ENCODE peak calls at places on chromosomes 16 and 17, in four cellular contexts. V is HepG2, E is K562, N is GM12878. B is an unnamed sample.

GRCh38 chr16:49608801-49609200 is 235.2 kb downstream of the C16orf78 start:
- DNase-seq in V (peak; percentile 39), N (no peak), E (no peak), B (no peak)

GRCh38 chr17:44786551-44787081 is 27.8 kb downstream of the ADAM11 start:
- DNase-seq in E (no peak), N (no peak), V (no peak), B (no peak)

GRCh38 chr17:62100050-62100449 is 35.0 kb upstream of the MED13 start:
- DNase-seq in N (no peak), E (no peak), V (no peak), B (no peak)

GRCh38 chr17:68427575-68427974 is 29.7 kb downstream of the WIPI1 start:
- DNase-seq in E (no peak), N (no peak), V (no peak), B (no peak)

GRCh38 chr16:75341934-75342811 is 90.7 kb upstream of the BCAR1 start:
- DNase-seq in V (no peak), E (no peak), N (no peak), B (no peak)

GRCh38 chr16:4692460-4693295 is 684 bp upstream of the NUDT16L1 start:
- DNase-seq in E (peak; percentile 48), N (no peak), V (no peak), B (no peak)

GRCh38 chr17:46842835-46843234 is 8.5 kb upstream of the WNT9B start:
- DNase-seq in N (no peak), E (peak; percentile 69), V (no peak), B (no peak)

GRCh38 chr17:80086616-80087015 is 14.8 kb upstream of the GAA start:
- DNase-seq in N (no peak), E (no peak), V (no peak), B (no peak)

GRCh38 chr16:28863929-28864886 is 565 bp downstream of the SH2B1 start:
- DNase-seq in V (no peak), E (peak; percentile 84), N (no peak), B (no peak)

GRCh38 chr17:27106982-27107360 is 186.9 kb upstream of the WSB1 start:
- DNase-seq in E (no peak), V (no peak), N (no peak), B (no peak)

GRCh38 chr17:45332989-45333701 is 16.3 kb upstream of the MAP3K14 start:
- DNase-seq in N (no peak), E (peak; percentile 77), V (no peak), B (no peak)

GRCh38 chr17:63364944-63365343 is 81.2 kb downstream of the CYB561 start:
- DNase-seq in V (no peak), E (no peak), N (no peak), B (no peak)

GRCh38 chr16:49492090-49492801 is 118.6 kb downstream of the C16orf78 start:
- DNase-seq in E (peak; percentile 87), V (no peak), N (no peak), B (peak; percentile 15)

GRCh38 chr16:53465606-53466290 is 31.5 kb downstream of the RBL2 start:
- DNase-seq in E (no peak), N (no peak), V (no peak), B (peak; percentile 44)

GRCh38 chr16:48613061-48613957 is 3.3 kb upstream of the N4BP1 start:
- DNase-seq in E (no peak), N (no peak), V (peak; percentile 76), B (no peak)

GRCh38 chr17:77644981-77645380 is 313.5 kb upstream of the TNRC6C start:
- DNase-seq in N (no peak), E (no peak), V (no peak), B (no peak)

GRCh38 chr17:66203274-66204015 is 11.5 kb upstream of the CEP112 start:
- DNase-seq in V (peak; percentile 35), E (no peak), N (no peak), B (no peak)

GRCh38 chr17:50817142-50817751 is 18.1 kb upstream of the WFIKKN2 start:
- DNase-seq in N (no peak), E (peak; percentile 84), V (no peak), B (peak; percentile 43)

GRCh38 chr17:6477831-6478383 is 33.7 kb downstream of the PIMREG start:
- DNase-seq in N (no peak), V (no peak), E (no peak), B (no peak)

GRCh38 chr17:78797213-78797612 is 15.1 kb upstream of the CYTH1 start:
- DNase-seq in V (no peak), N (no peak), E (no peak), B (no peak)

GRCh38 chr17:14214271-14214670 is 22.4 kb downstream of the CDRT15 start:
- DNase-seq in V (no peak), E (no peak), N (no peak), B (no peak)

GRCh38 chr17:56203430-56203829 is 50.2 kb downstream of the ANKFN1 start:
- DNase-seq in V (peak; percentile 7), E (peak; percentile 57), N (no peak), B (peak; percentile 81)

GRCh38 chr17:66994943-66995535 is 30.5 kb downstream of the CACNG4 start:
- DNase-seq in V (no peak), E (no peak), N (no peak), B (no peak)

GRCh38 chr17:45994228-45994627 is 4.8 kb upstream of the STH start:
- DNase-seq in N (no peak), E (no peak), V (no peak), B (no peak)

GRCh38 chr17:19338031-19338990 is 24.2 kb downstream of the B9D1 start:
- DNase-seq in N (no peak), V (peak; percentile 97), E (peak; percentile 55), B (peak; percentile 73)

GRCh38 chr17:5241861-5242671 is 7.4 kb upstream of the SCIMP start:
- DNase-seq in V (no peak), E (no peak), N (no peak), B (no peak)

GRCh38 chr17:62179525-62180161 is 114.6 kb upstream of the MED13 start:
- DNase-seq in N (no peak), E (peak; percentile 46), V (peak; percentile 52), B (peak; percentile 85)

GRCh38 chr17:35708951-35709350 is 22.5 kb upstream of the RASL10B start:
- DNase-seq in N (peak; percentile 5), E (no peak), V (no peak), B (no peak)

GRCh38 chr17:70535986-70536385 is 366.7 kb downstream of the KCNJ2 start:
- DNase-seq in N (no peak), E (no peak), V (no peak), B (no peak)

GRCh38 chr17:72145972-72146755 is 25.3 kb downstream of the SOX9 start:
- DNase-seq in N (no peak), E (no peak), V (no peak), B (no peak)

GRCh38 chr17:80426671-80427326 is 11.8 kb downstream of the ENDOV start:
- DNase-seq in V (peak; percentile 69), N (peak; percentile 12), E (peak; percentile 90), B (peak; percentile 67)

GRCh38 chr16:5056347-5056746 is 9.4 kb downstream of the C16orf89 start:
- DNase-seq in V (peak; percentile 65), E (peak; percentile 63), N (no peak), B (peak; percentile 53)

GRCh38 chr17:83179811-83180210 is 100.4 kb downstream of the METRNL start:
- DNase-seq in N (no peak), E (no peak), V (no peak), B (no peak)

GRCh38 chr17:28290703-28291102 is 28.3 kb upstream of the TMEM97 start:
- DNase-seq in V (peak; percentile 20), E (no peak), N (no peak), B (no peak)

GRCh38 chr16:27374794-27375499 is 27.0 kb upstream of the IL21R start:
- DNase-seq in N (peak; percentile 90), E (peak; percentile 89), V (peak; percentile 92), B (peak; percentile 81)

DNA sequence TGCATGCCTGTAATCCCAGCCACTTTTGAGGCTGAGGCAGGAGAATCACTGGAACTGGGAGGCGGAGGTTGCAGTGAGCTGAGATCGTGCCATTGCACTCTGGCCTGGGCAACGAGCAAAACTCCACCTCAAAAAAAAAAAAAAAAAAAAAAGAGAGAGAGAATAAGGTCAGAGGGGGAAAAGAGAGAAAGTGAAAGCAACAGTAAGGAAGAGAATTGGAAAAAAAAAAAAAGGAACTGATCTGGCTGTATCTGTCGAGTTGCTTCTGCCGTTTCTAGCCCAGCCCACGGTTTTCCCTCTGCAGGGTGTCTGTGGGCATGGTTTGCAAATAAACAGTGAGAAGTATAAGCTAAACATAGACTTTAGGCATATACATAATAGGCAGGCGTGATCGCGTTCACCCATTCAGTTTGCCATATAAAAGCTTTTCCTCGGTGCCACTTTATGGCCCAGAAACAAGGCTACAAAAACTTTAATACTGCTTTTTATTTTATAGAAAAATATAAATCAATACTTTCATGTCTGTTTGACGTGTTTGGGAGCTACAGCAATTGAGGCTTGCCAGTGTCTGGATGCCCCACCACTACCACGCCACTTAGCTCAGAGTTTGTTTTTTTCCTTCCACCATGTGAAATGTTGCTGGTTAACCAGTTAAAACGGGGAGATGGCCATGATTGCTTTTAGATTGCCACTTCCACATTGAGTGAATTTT is 436.7 kb downstream of the MAF start:
- DNase-seq in V (no peak), E (no peak), N (no peak), B (no peak)
- TF ChIP-seq POLR2AphosphoS2 in V (no peak), E (no peak), N (no peak), B (no peak)

DNA sequence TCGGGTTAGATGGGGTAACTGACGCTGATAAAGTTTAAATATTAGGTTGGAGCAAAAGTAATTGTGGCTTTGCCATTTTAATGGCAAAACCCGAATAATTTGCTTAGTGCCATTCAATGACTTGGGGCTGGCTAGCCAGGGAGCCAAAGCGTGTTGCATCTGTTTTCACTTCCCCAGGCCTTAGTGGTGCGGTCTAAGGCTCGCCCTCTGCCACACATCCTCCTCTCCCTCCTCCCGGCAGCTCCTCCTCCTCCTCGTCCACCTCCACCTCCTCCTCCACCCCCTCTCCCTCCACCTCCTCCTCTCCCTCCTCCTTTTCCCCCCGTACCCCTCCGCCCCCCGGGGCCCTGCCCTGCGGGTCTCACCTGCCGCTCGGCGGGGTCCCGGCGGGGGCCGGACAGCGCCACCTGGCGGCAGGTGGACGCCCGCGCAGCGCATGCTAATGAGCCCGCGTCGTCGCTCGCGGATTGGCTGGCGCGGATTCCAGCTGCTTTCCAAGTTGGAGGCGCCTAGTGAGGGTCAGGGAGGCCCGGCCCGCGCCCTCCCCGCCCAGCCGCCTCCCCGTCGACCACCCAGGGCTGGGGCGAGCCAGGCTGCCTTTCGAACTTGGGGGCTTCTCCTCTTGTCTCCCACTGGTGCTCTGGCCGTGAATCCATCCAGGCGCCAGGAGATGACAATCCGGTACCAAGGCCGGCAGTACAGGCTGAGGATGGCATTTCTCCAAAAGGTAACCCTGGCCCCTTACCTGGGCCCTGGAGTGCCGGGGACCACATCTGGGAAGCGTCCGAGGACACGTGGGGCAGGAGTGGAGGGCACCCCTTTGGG is 36.6 kb upstream of the RGS9 start:
- DNase-seq in N (peak; percentile 77), V (peak; percentile 66), E (peak; percentile 90), B (peak; percentile 80)
- TF ChIP-seq POLR2AphosphoS2 in N (no peak), V (no peak), E (no peak), B (no peak)

GRCh38 chr16:69477546-69477945 is 53.1 kb downstream of the CYB5B start:
- DNase-seq in V (no peak), N (no peak), E (no peak), B (no peak)
- TF ChIP-seq POLR2AphosphoS2 in V (no peak), N (no peak), E (no peak), B (no peak)

GRCh38 chr17:82083009-82083408 is 15.0 kb downstream of the FASN start:
- DNase-seq in V (no peak), N (no peak), E (no peak), B (no peak)
- TF ChIP-seq POLR2AphosphoS2 in V (no peak), N (no peak), E (peak; percentile 75), B (no peak)

DNA sequence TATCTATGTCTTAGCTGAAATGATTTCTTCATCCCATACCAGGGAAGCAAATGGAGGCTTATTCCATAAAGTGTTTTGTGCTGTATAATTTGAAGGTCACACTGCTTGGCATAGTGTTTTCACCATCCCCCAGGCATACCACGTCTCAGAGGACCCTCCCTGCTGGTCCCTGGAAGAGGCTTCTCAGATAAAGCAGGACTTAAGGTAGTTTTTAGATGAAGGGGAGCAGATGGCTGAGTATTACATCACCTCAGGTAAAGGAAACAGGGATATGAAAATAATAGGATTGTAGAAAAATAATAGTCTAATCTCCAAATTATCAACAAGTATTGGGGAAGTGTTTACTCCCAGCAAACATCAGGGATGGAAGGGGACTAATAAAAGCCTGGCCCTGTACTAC is 7.3 kb upstream of the SMG1 start:
- DNase-seq in E (no peak), N (no peak), V (no peak), B (no peak)
- TF ChIP-seq POLR2AphosphoS2 in E (no peak), N (no peak), V (no peak), B (no peak)

B was measured in A549.